ENCODE peak calls at places on chromosomes 12 and 14, in five cellular contexts. H, B, N, X and L are unnamed samples.

GRCh38 chr14:36363704-36364103 is 43.3 kb upstream of the MBIP start:
- DNase-seq in X (no peak), N (no peak), H (no peak), B (no peak), L (no peak)

GRCh38 chr12:127051139-127051538 is 1215.8 kb upstream of the TMEM132C start:
- DNase-seq in H (no peak), N (no peak), B (no peak), X (no peak), L (no peak)

GRCh38 chr14:52360831-52361230 is 46.7 kb downstream of the PTGER2 start:
- DNase-seq in X (no peak), H (no peak), B (peak; percentile 65), N (peak; percentile 73), L (no peak)

GRCh38 chr12:7190268-7191055 is 976 bp downstream of the PEX5 start:
- DNase-seq in N (peak; percentile 39), X (peak; percentile 25), B (peak; percentile 30), H (no peak), L (no peak)

GRCh38 chr14:100121643-100122480 is 37.6 kb downstream of the DEGS2 start:
- DNase-seq in N (no peak), B (no peak), X (no peak), H (no peak), L (no peak)

GRCh38 chr14:21191809-21192446 is 36.1 kb upstream of the OR5AU1 start:
- DNase-seq in B (peak; percentile 81), X (peak; percentile 82), N (peak; percentile 93), H (no peak), L (no peak)

GRCh38 chr12:119780786-119781434 is 96.2 kb downstream of the CIT start:
- DNase-seq in B (peak; percentile 61), N (peak; percentile 46), H (peak; percentile 39), X (peak; percentile 49), L (peak; percentile 22)

GRCh38 chr12:2960432-2960956 is 1.3 kb downstream of the TEAD4 start:
- DNase-seq in N (peak; percentile 45), B (no peak), H (peak; percentile 48), X (no peak), L (peak; percentile 40)

GRCh38 chr12:77064891-77065360 is 443 bp downstream of the E2F7 start:
- DNase-seq in B (no peak), N (no peak), X (no peak), H (no peak), L (no peak)
- H3K27me3 ChIP-seq in B (no peaks in the 10 kb centered on the region), N (no peaks in the 10 kb centered on the region), X (no peaks in the 10 kb centered on the region), H (no peaks in the 10 kb centered on the region), L (no peaks in the 10 kb centered on the region)

DNA sequence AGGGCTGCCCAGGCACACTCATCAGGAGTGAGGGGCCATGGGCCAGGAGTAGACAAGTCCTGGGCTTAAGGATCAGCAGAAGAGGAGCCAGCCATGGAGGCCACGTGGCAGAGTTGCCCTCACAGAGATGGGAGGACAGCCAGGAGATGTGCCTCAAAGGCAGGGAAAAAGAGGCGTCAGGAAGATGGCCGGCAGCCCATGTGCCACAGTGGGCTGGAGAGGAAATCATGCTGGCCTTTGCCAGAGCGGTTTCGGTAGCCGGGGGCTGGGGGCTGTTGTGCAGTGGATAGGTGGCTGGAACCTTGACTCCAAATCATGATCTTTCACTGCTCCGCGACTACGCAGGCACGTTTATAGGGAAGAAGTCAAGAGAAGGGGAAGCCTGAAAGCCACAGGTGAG is 2.7 kb upstream of the AQP6 start:
- DNase-seq in B (no peak), H (no peak), N (no peak), X (no peak), L (no peak)
- H3K27me3 ChIP-seq in B (no peaks in the 10 kb centered on the region), H (peaks cover 23% of the 10 kb centered on the region), N (no peaks in the 10 kb centered on the region), X (no peaks in the 10 kb centered on the region), L (peaks cover 9% of the 10 kb centered on the region)

GRCh38 chr12:113740699-113741098 is 225.4 kb downstream of the RBM19 start:
- DNase-seq in B (no peak), X (no peak), H (no peak), N (no peak), L (no peak)

GRCh38 chr12:113744802-113745395 is 221.2 kb downstream of the RBM19 start:
- DNase-seq in B (no peak), N (no peak), X (no peak), H (no peak), L (no peak)

GRCh38 chr12:113747048-113747447 is 219.1 kb downstream of the RBM19 start:
- DNase-seq in X (no peak), N (peak; percentile 45), B (no peak), H (no peak), L (no peak)

GRCh38 chr12:113742801-113743200 is 223.3 kb downstream of the RBM19 start:
- DNase-seq in X (no peak), H (no peak), N (no peak), B (no peak), L (no peak)
- H3K27me3 ChIP-seq in X (peaks cover 26% of the 10 kb centered on the region), H (no peaks in the 10 kb centered on the region), N (no peaks in the 10 kb centered on the region), B (no peaks in the 10 kb centered on the region), L (peaks cover 3% of the 10 kb centered on the region)

GRCh38 chr12:128908254-128908653 is 55.0 kb downstream of the GLT1D1 start:
- DNase-seq in H (no peak), N (no peak), B (no peak), X (no peak), L (no peak)
- H3K27me3 ChIP-seq in H (peaks cover 69% of the 10 kb centered on the region), N (no peaks in the 10 kb centered on the region), B (no peaks in the 10 kb centered on the region), X (no peaks in the 10 kb centered on the region), L (no peaks in the 10 kb centered on the region)

GRCh38 chr14:104785708-104786080 is 9.9 kb downstream of the AKT1 start:
- DNase-seq in N (no peak), B (no peak), H (no peak), X (no peak), L (no peak)
- H3K27me3 ChIP-seq in N (no peaks in the 10 kb centered on the region), B (no peaks in the 10 kb centered on the region), H (no peaks in the 10 kb centered on the region), X (no peaks in the 10 kb centered on the region), L (no peaks in the 10 kb centered on the region)

GRCh38 chr14:76755610-76756390 is 5.5 kb upstream of the VASH1 start:
- DNase-seq in X (no peak), B (no peak), H (no peak), N (no peak), L (no peak)
- H3K27me3 ChIP-seq in X (peaks cover 6% of the 10 kb centered on the region), B (no peaks in the 10 kb centered on the region), H (peaks cover 91% of the 10 kb centered on the region), N (peaks cover 7% of the 10 kb centered on the region), L (peaks cover 32% of the 10 kb centered on the region)

GRCh38 chr12:128980623-128981022 is 127.3 kb downstream of the GLT1D1 start:
- DNase-seq in H (no peak), X (no peak), N (no peak), B (no peak), L (no peak)
- H3K27me3 ChIP-seq in H (peaks cover 86% of the 10 kb centered on the region), X (peaks cover 4% of the 10 kb centered on the region), N (no peaks in the 10 kb centered on the region), B (no peaks in the 10 kb centered on the region), L (no peaks in the 10 kb centered on the region)

GRCh38 chr12:57221169-57221917 is 4.7 kb downstream of the NXPH4 start:
- DNase-seq in B (no peak), N (no peak), H (no peak), X (no peak), L (no peak)

GRCh38 chr12:57223191-57224165 is 6.0 kb upstream of the SHMT2 start:
- DNase-seq in H (no peak), B (no peak), N (no peak), X (no peak), L (no peak)

GRCh38 chr12:57220770-57221168 is 4.2 kb downstream of the NXPH4 start:
- DNase-seq in N (no peak), B (no peak), H (no peak), X (no peak), L (no peak)

GRCh38 chr12:57224278-57224972 is 5.1 kb upstream of the SHMT2 start:
- DNase-seq in B (no peak), H (no peak), N (no peak), X (no peak), L (no peak)

GRCh38 chr12:57222286-57223190 is 5.9 kb downstream of the NXPH4 start:
- DNase-seq in N (no peak), H (no peak), X (no peak), B (no peak), L (no peak)
- H3K27me3 ChIP-seq in N (peaks cover 82% of the 10 kb centered on the region), H (no peaks in the 10 kb centered on the region), X (peaks cover 100% of the 10 kb centered on the region), B (peaks cover 92% of the 10 kb centered on the region), L (peaks cover 57% of the 10 kb centered on the region)

GRCh38 chr12:107318804-107319535 is 225.6 kb upstream of the CRY1 start:
- DNase-seq in N (peak; percentile 75), H (no peak), X (peak; percentile 64), B (no peak), L (peak; percentile 51)

GRCh38 chr12:107320031-107320928 is 226.9 kb upstream of the CRY1 start:
- DNase-seq in H (peak; percentile 75), N (peak; percentile 83), X (peak; percentile 61), B (peak; percentile 44), L (peak; percentile 81)

GRCh38 chr12:107322063-107322462 is 228.7 kb upstream of the CRY1 start:
- DNase-seq in H (no peak), X (no peak), B (no peak), N (no peak), L (no peak)

GRCh38 chr12:107319536-107320030 is 226.2 kb upstream of the CRY1 start:
- DNase-seq in H (no peak), N (no peak), B (no peak), X (peak; percentile 31), L (no peak)

DNA sequence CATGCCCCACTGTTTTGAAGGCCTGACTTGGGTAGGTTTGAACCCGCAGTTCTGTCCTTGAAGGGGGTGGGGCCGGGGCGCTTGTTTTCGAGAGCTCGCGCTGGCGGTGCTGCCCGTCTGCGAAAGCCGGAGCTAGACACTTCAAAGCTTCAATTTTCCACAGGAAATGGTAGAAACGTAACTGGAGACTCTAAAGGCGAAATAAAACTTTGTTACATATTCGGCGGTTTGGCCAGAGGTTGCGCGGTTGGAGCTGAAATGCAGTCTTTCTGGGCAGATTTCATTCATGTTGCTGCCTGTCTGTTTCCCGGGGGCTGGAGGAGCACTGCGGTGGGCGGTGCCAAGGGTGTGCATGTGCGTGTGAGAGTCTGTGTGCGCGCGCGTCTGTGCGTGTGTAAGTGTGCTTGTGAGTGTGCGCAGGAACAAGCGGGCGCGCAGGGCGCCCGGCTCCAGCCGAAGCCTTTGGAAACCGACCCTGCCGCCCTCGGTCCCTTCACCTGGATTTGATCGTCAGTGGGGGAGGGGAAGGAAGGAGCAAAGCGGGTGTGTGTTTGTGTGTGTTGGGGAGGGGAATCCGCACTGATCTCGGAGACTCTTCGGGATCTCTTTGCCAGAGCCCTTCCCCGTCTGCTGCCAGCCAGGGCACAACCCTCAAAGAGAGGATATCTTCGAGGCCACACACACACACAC is 227.7 kb upstream of the CRY1 start:
- DNase-seq in N (peak; percentile 60), X (peak; percentile 30), H (peak; percentile 49), B (no peak), L (peak; percentile 68)
- H3K27me3 ChIP-seq in N (no peaks in the 10 kb centered on the region), X (peaks cover 89% of the 10 kb centered on the region), H (no peaks in the 10 kb centered on the region), B (peaks cover 34% of the 10 kb centered on the region), L (no peaks in the 10 kb centered on the region)